ENCODE peak calls at places on chromosome 11, in ten cellular contexts. F is brain microvascular endothelial cell; N is uterus; K is lower lobe of right lung; U is left ventricle myocardium inferior; B is colonic mucosa; Y is neural progenitor cell; E is CD8-positive, alpha-beta T cell; P is body of pancreas; H is fibroblast of lung. D is an unnamed sample.

GRCh38 chr11:112797653-112798293 is 163.4 kb upstream of the NCAM1 start:
- DNase-seq in F (peak), N (no peak), K (no peak), U (no peak), B (no peak), Y (peak), E (peak), P (no peak), H (peak), D (no peak)

GRCh38 chr11:126718319-126718718 is 282.3 kb downstream of the KIRREL3 start:
- DNase-seq in F (no peak), N (no peak), K (no peak), U (no peak), B (no peak), Y (no peak), E (no peak), P (no peak), H (no peak), D (no peak)

GRCh38 chr11:62552931-62553838 is 6.6 kb upstream of the AHNAK start:
- DNase-seq in F (peak), N (peak), K (peak), U (peak), B (peak), Y (peak), E (peak), P (peak), H (peak), D (peak)

GRCh38 chr11:117828641-117829368 is 4.3 kb upstream of the FXYD2 start:
- DNase-seq in F (peak), N (peak), K (peak), U (peak), B (peak), Y (no peak), E (peak), P (peak), H (peak), D (peak)

GRCh38 chr11:93559681-93560080 is 16.5 kb upstream of the SMCO4 start:
- DNase-seq in F (no peak), N (no peak), K (no peak), U (no peak), B (no peak), Y (no peak), E (no peak), P (no peak), H (no peak), D (no peak)

GRCh38 chr11:132886335-132886734 is 646.0 kb downstream of the OPCML start:
- DNase-seq in F (peak), N (no peak), K (no peak), U (no peak), B (no peak), Y (no peak), E (no peak), P (no peak), H (peak), D (no peak)

GRCh38 chr11:101880208-101880607 is 34.6 kb upstream of the CEP126 start:
- DNase-seq in F (peak), N (no peak), K (no peak), U (no peak), B (no peak), Y (peak), E (no peak), P (peak), H (peak), D (no peak)

GRCh38 chr11:82873919-82874333 is 26.3 kb downstream of the PRCP start:
- DNase-seq in F (no peak), N (no peak), K (no peak), U (no peak), B (no peak), Y (no peak), E (no peak), P (no peak), H (no peak), D (no peak)

GRCh38 chr11:567629-568258 is 7.0 kb downstream of the RASSF7 start:
- DNase-seq in F (no peak), N (peak), K (no peak), U (no peak), B (no peak), Y (no peak), E (no peak), P (no peak), H (no peak), D (no peak)

GRCh38 chr11:567036-567628 is 6.4 kb downstream of the RASSF7 start:
- DNase-seq in F (no peak), N (peak), K (no peak), U (no peak), B (no peak), Y (no peak), E (no peak), P (no peak), H (no peak), D (no peak)

GRCh38 chr11:568306-569259 is 7.7 kb upstream of the PHRF1 start:
- DNase-seq in F (peak), N (peak), K (peak), U (peak), B (peak), Y (peak), E (peak), P (peak), H (peak), D (peak)

GRCh38 chr11:563812-564578 is 3.2 kb downstream of the RASSF7 start:
- DNase-seq in F (no peak), N (no peak), K (no peak), U (no peak), B (no peak), Y (no peak), E (no peak), P (no peak), H (no peak), D (no peak)

GRCh38 chr11:565921-566509 is 5.2 kb downstream of the RASSF7 start:
- DNase-seq in F (no peak), N (no peak), K (no peak), U (no peak), B (no peak), Y (no peak), E (no peak), P (no peak), H (no peak), D (no peak)
- TF ChIP-seq CTCF in F (no peak), N (no peak), K (no peak), U (no peak), B (no peak), Y (no peak), E (no peak), P (no peak), H (no peak), D (no peak)

DNA sequence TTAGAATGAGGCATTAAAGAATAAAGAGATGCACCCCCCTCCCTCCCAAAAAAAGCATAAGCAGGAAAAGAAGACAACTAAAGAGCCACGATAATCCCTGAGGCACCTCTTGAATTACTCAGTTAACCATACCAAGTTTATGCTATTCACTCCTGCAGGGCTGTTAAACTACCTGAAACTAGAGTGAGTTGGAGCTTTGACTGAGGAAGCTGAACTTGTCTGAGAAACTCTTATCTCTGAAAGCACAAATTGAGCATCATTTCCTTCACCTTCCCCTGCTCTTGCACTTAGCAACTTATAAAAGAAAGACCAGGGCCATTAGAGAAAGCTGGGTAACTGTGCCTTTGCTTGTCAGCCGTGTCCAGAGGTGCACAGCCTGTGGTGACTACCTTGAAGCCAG is 745.5 kb downstream of the NELL1 start:
- DNase-seq in F (no peak), N (no peak), K (no peak), U (no peak), B (no peak), Y (no peak), E (no peak), P (no peak), H (no peak), D (no peak)
- H3K27ac ChIP-seq in F (no peak), N (no peak), K (no peak), U (no peak), B (no peak), Y (no peak), E (no peak), P (no peak), H (no peak), D (no peak)

GRCh38 chr11:128483211-128483788 is 104.1 kb downstream of the ETS1 start:
- DNase-seq in F (no peak), N (no peak), K (no peak), U (no peak), B (no peak), Y (no peak), E (no peak), P (no peak), H (no peak), D (no peak)
- H3K4me3 ChIP-seq in F (no peak), N (no peak), K (no peak), U (peak), B (no peak), Y (no peak), E (peak), P (no peak), H (no peak), D (no peak)

GRCh38 chr11:131305005-131305404 is 65.4 kb upstream of the NTM start:
- DNase-seq in F (no peak), N (no peak), K (no peak), U (no peak), B (no peak), Y (no peak), E (no peak), P (no peak), H (no peak), D (no peak)
- TF ChIP-seq CTCF in F (no peak), N (no peak), K (no peak), U (no peak), B (no peak), Y (no peak), E (no peak), P (no peak), H (no peak), D (no peak)